ENCODE peak calls at places on chromosomes 1 and 21, in eight cellular contexts. R is OCI-M1; H is heart left ventricle; E is effector memory CD8-positive, alpha-beta T cell; X is NCI-H1092; F is central memory CD4-positive, alpha-beta T cell; T is anterior cingulate cortex; M is GM20000. U is an unnamed sample.

GRCh38 chr1:242743983-242744780 is 219.7 kb upstream of the PLD5 start:
- DNase-seq in F (no peak), X (no peak), R (no peak), E (no peak), H (no peak), T (no peak), M (no peak), U (no peak)

GRCh38 chr1:35269190-35269988 is 880 bp downstream of the ZMYM4 start:
- DNase-seq in H (no peak), M (peak; percentile 17), F (no peak), R (peak; percentile 39), T (no peak), E (no peak), X (no peak), U (no peak)

GRCh38 chr1:56713112-56713511 is 68.0 kb downstream of the PRKAA2 start:
- DNase-seq in R (no peak), H (no peak), T (no peak), X (no peak), M (no peak), F (no peak), E (no peak), U (no peak)

GRCh38 chr1:56028244-56028643 is 551.1 kb downstream of the PLPP3 start:
- DNase-seq in M (no peak), X (no peak), F (no peak), H (no peak), R (peak; percentile 61), E (no peak), T (no peak), U (no peak)

GRCh38 chr21:37241426-37241825 is 25.7 kb downstream of the VPS26C start:
- DNase-seq in M (no peak), R (no peak), E (no peak), H (no peak), F (no peak), X (no peak), T (no peak), U (no peak)

GRCh38 chr21:37936010-37936785 is 19.9 kb upstream of the KCNJ6 start:
- DNase-seq in F (no peak), H (no peak), R (no peak), X (no peak), T (no peak), M (no peak), E (no peak), U (no peak)

GRCh38 chr1:31510853-31511789 is 65.2 kb upstream of the TINAGL1 start:
- DNase-seq in F (no peak), H (no peak), M (no peak), T (no peak), R (no peak), E (no peak), X (no peak), U (peak; percentile 63)

GRCh38 chr1:1088801-1089680 is 14.9 kb upstream of the RNF223 start:
- DNase-seq in R (no peak), H (no peak), F (no peak), M (no peak), X (no peak), E (no peak), T (no peak), U (peak; percentile 18)